ENCODE peak calls at places on chromosomes 6 and 20, in seven cellular contexts. O, Y, Z, G, C, M and B are unnamed samples.

GRCh38 chr20:48331518-48332286 is 496.1 kb downstream of the PREX1 start:
- DNase-seq in O (no peak), Y (no peak), Z (no peak), G (no peak), C (no peak), M (no peak), B (no peak)

GRCh38 chr6:113756290-113756665 is 100.9 kb upstream of the MARCKS start:
- DNase-seq in O (no peak), Y (no peak), Z (no peak), G (no peak), C (no peak), M (no peak), B (no peak)

GRCh38 chr6:28807682-28808280 is 116.0 kb downstream of the TRIM27 start:
- DNase-seq in O (peak), Y (no peak), Z (peak), G (peak), C (peak), M (peak), B (peak)

GRCh38 chr20:62142252-62143117 is 709 bp downstream of the PSMA7 start:
- DNase-seq in O (no peak), Y (no peak), Z (no peak), G (no peak), C (no peak), M (no peak), B (no peak)

GRCh38 chr20:19992996-19993908 is 23.9 kb upstream of the NAA20 start:
- DNase-seq in O (peak), Y (no peak), Z (peak), G (peak), C (peak), M (peak), B (no peak)

GRCh38 chr6:27332692-27333641 is 20.9 kb upstream of the POM121L2 start:
- DNase-seq in O (peak), Y (peak), Z (peak), G (peak), C (peak), M (peak), B (peak)

GRCh38 chr20:51019598-51020592 is 3.0 kb downstream of the KCNG1 start:
- DNase-seq in O (no peak), Y (no peak), Z (no peak), G (no peak), C (no peak), M (no peak), B (no peak)

GRCh38 chr6:125922322-125922860 is 34.2 kb upstream of the HINT3 start:
- DNase-seq in O (no peak), Y (no peak), Z (no peak), G (no peak), C (no peak), M (no peak), B (no peak)

GRCh38 chr6:19415605-19416326 is 421.4 kb upstream of the ID4 start:
- DNase-seq in O (peak), Y (no peak), Z (no peak), G (no peak), C (no peak), M (peak), B (no peak)

GRCh38 chr6:33492093-33492492 is 37.7 kb downstream of the ZBTB9 start:
- DNase-seq in O (no peak), Y (no peak), Z (no peak), G (peak), C (no peak), M (no peak), B (no peak)

GRCh38 chr20:62952373-62953166 is at the start of gene SLC17A9:
- DNase-seq in O (peak), Y (no peak), Z (peak), G (peak), C (peak), M (peak), B (no peak)

GRCh38 chr6:95087394-95088097 is 489.8 kb upstream of the MANEA start:
- DNase-seq in O (peak), Y (no peak), Z (no peak), G (no peak), C (peak), M (no peak), B (no peak)

GRCh38 chr6:125598422-125598821 is 151.0 kb upstream of the HEY2 start:
- DNase-seq in O (peak), Y (no peak), Z (no peak), G (peak), C (peak), M (peak), B (no peak)

GRCh38 chr6:3389390-3390167 is 67.3 kb downstream of the SLC22A23 start:
- DNase-seq in O (peak), Y (no peak), Z (no peak), G (no peak), C (no peak), M (no peak), B (no peak)

GRCh38 chr20:1702855-1703254 is 45.3 kb upstream of the SIRPG start:
- DNase-seq in O (no peak), Y (no peak), Z (no peak), G (no peak), C (no peak), M (no peak), B (no peak)

GRCh38 chr6:79584332-79584731 is 46.8 kb upstream of the SH3BGRL2 start:
- DNase-seq in O (no peak), Y (no peak), Z (no peak), G (peak), C (no peak), M (no peak), B (no peak)

GRCh38 chr6:54876365-54876764 is 29.8 kb downstream of the FAM83B start:
- DNase-seq in O (no peak), Y (no peak), Z (no peak), G (no peak), C (no peak), M (peak), B (no peak)

GRCh38 chr6:81214414-81215091 is 537.9 kb downstream of the TENT5A start:
- DNase-seq in O (no peak), Y (no peak), Z (peak), G (no peak), C (no peak), M (no peak), B (no peak)

GRCh38 chr20:6034134-6034969 is 19.5 kb downstream of the LRRN4 start:
- DNase-seq in O (no peak), Y (no peak), Z (no peak), G (no peak), C (peak), M (no peak), B (no peak)

GRCh38 chr6:139577991-139578604 is 203.7 kb upstream of the CITED2 start:
- DNase-seq in O (peak), Y (no peak), Z (no peak), G (peak), C (peak), M (no peak), B (no peak)

GRCh38 chr6:150169609-150170008 is 26.8 kb downstream of the PPP1R14C start:
- DNase-seq in O (peak), Y (no peak), Z (no peak), G (no peak), C (peak), M (no peak), B (no peak)

GRCh38 chr6:130617658-130618057 is 209.5 kb upstream of the SMLR1 start:
- DNase-seq in O (no peak), Y (no peak), Z (no peak), G (peak), C (no peak), M (no peak), B (no peak)

GRCh38 chr6:36571122-36572043 is 22.8 kb upstream of the SRSF3 start:
- DNase-seq in O (no peak), Y (no peak), Z (no peak), G (no peak), C (no peak), M (no peak), B (no peak)

GRCh38 chr6:34027445-34027936 is 118.4 kb downstream of the GRM4 start:
- DNase-seq in O (peak), Y (peak), Z (peak), G (peak), C (peak), M (peak), B (peak)

GRCh38 chr20:32512047-32512385 is 73.1 kb downstream of the NOL4L start:
- DNase-seq in O (no peak), Y (no peak), Z (peak), G (no peak), C (no peak), M (no peak), B (no peak)

GRCh38 chr6:79946242-79946641 is 1.1 kb downstream of the ELOVL4 start:
- DNase-seq in O (peak), Y (peak), Z (peak), G (peak), C (peak), M (no peak), B (no peak)

GRCh38 chr6:167491403-167492095 is 166.7 kb downstream of the TTLL2 start:
- DNase-seq in O (no peak), Y (no peak), Z (no peak), G (no peak), C (no peak), M (no peak), B (no peak)

GRCh38 chr6:170116643-170117042 is 174.2 kb downstream of the DLL1 start:
- DNase-seq in O (no peak), Y (no peak), Z (peak), G (no peak), C (no peak), M (no peak), B (peak)

GRCh38 chr6:111750753-111751684 is 122.2 kb downstream of the FYN start:
- DNase-seq in O (peak), Y (no peak), Z (peak), G (peak), C (peak), M (no peak), B (peak)

GRCh38 chr20:17645546-17646208 is 36.4 kb downstream of the RRBP1 start:
- DNase-seq in O (no peak), Y (no peak), Z (no peak), G (no peak), C (no peak), M (peak), B (no peak)

GRCh38 chr6:49145280-49145679 is 317.8 kb downstream of the MMUT start:
- DNase-seq in O (no peak), Y (no peak), Z (no peak), G (no peak), C (no peak), M (no peak), B (no peak)
- H3K23ac ChIP-seq in O (no peak), Y (no peak), Z (no peak), G (no peak), C (no peak), M (no peak), B (no peak)

DNA sequence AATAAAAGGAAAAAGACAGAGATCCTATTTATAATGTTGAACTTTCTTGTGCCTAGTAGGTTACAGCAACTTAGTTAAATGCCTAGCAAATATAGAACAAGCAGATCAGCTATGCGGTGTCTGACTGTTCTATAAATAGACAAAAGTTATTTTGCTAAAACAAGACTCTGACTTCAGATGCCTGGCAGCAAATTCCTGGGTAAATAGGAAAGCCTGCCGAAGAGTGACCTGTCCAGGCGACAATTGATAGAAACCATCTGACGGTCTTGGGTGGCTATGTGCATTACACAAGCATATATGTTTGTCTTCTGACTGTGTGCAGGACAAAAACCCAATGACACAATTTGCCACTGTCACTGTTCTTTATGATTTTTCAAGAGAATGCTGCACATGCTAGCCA is 38.0 kb upstream of the PDE10A start:
- DNase-seq in O (peak), Y (no peak), Z (no peak), G (no peak), C (peak), M (peak), B (no peak)
- H3K23ac ChIP-seq in O (no peak), Y (no peak), Z (no peak), G (no peak), C (no peak), M (no peak), B (no peak)

GRCh38 chr6:17987576-17988421 is at the start of gene KIF13A:
- DNase-seq in O (peak), Y (peak), Z (peak), G (peak), C (peak), M (peak), B (peak)
- H3K23ac ChIP-seq in O (peak), Y (peak), Z (no peak), G (no peak), C (no peak), M (no peak), B (no peak)

GRCh38 chr20:45842169-45842812 is 8.7 kb downstream of the SNX21 start:
- DNase-seq in O (peak), Y (no peak), Z (no peak), G (no peak), C (peak), M (no peak), B (no peak)
- H3K23ac ChIP-seq in O (no peak), Y (no peak), Z (no peak), G (no peak), C (no peak), M (no peak), B (no peak)

GRCh38 chr20:24362080-24362479 is 107.3 kb upstream of the SYNDIG1 start:
- DNase-seq in O (no peak), Y (no peak), Z (no peak), G (no peak), C (no peak), M (no peak), B (no peak)

GRCh38 chr20:24360531-24360930 is 108.9 kb upstream of the SYNDIG1 start:
- DNase-seq in O (no peak), Y (no peak), Z (no peak), G (no peak), C (no peak), M (no peak), B (no peak)

GRCh38 chr20:24365685-24366084 is 103.7 kb upstream of the SYNDIG1 start:
- DNase-seq in O (no peak), Y (no peak), Z (no peak), G (no peak), C (no peak), M (no peak), B (no peak)

GRCh38 chr20:24364464-24364863 is 105.0 kb upstream of the SYNDIG1 start:
- DNase-seq in O (no peak), Y (no peak), Z (no peak), G (peak), C (no peak), M (no peak), B (no peak)

DNA sequence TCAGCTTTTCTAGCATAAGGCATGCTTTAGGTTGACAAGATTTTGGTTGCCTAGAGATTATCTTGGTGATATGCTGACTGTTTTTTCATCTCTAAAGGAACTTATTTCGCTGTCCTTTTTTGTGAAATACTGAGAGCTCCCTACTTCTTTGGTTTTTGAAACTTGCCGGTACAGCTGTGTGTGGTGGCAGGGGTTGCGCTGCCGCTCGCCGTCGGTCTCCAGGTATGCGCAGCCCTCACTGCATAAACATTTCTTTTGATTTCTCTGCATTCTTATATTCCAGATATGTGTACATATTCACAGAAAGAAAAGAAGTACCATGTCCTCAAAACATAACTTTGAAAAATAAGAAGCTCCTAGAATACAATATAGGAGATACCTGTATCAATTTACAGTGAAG is 106.4 kb upstream of the SYNDIG1 start:
- DNase-seq in O (no peak), Y (no peak), Z (no peak), G (peak), C (no peak), M (no peak), B (no peak)
- H3K23ac ChIP-seq in O (no peak), Y (no peak), Z (no peak), G (no peak), C (no peak), M (no peak), B (no peak)